ENCODE peak calls at places on chromosomes 7 and 10, in six cellular contexts. A is NCI-H1930; V is T1000; O is stromal cell of bone marrow; N is stimulated activated CD4-positive, alpha-beta T cell treated with anti-CD3 and anti-CD28 coated beads, Interleukin-4, amount 100 ng/mL, for 1 hour; H is kidney epithelial cell. Y is an unnamed sample.

GRCh38 chr7:54992876-54993490 is 25.8 kb upstream of the EGFR start:
- DNase-seq in A (no peak), V (no peak), O (no peak), N (no peak), H (no peak), Y (no peak)

GRCh38 chr10:14838582-14839304 is 637 bp downstream of the HSPA14 start:
- DNase-seq in A (no peak), V (peak; percentile 79), O (no peak), N (peak; percentile 23), H (no peak), Y (peak; percentile 8)

GRCh38 chr7:130891254-130892094 is 157.5 kb upstream of the KLF14 start:
- DNase-seq in A (no peak), V (peak; percentile 43), O (peak; percentile 98), N (no peak), H (no peak), Y (no peak)

GRCh38 chr7:120877706-120878105 is 19.8 kb upstream of the TSPAN12 start:
- DNase-seq in A (no peak), V (no peak), O (no peak), N (no peak), H (no peak), Y (no peak)

GRCh38 chr10:13536674-13537366 is 8.0 kb upstream of the BEND7 start:
- DNase-seq in A (peak; percentile 35), V (no peak), O (no peak), N (peak; percentile 7), H (peak; percentile 29), Y (no peak)

GRCh38 chr10:122632031-122632430 is 67.6 kb downstream of the C10orf120 start:
- DNase-seq in A (no peak), V (no peak), O (no peak), N (no peak), H (no peak), Y (no peak)

GRCh38 chr7:77454802-77455201 is 38.7 kb upstream of the GSAP start:
- DNase-seq in A (no peak), V (no peak), O (no peak), N (no peak), H (no peak), Y (no peak)

GRCh38 chr7:150586068-150586777 is 19.0 kb downstream of the GIMAP4 start:
- DNase-seq in A (no peak), V (no peak), O (no peak), N (no peak), H (no peak), Y (no peak)

GRCh38 chr7:36667007-36667406 is 57.3 kb downstream of the AOAH start:
- DNase-seq in A (peak; percentile 12), V (no peak), O (no peak), N (no peak), H (no peak), Y (no peak)

GRCh38 chr7:1611708-1612241 is 41.9 kb upstream of the PSMG3 start:
- DNase-seq in A (no peak), V (no peak), O (peak; percentile 62), N (no peak), H (peak; percentile 72), Y (no peak)

GRCh38 chr10:7362451-7362850 is 48.4 kb downstream of the SFMBT2 start:
- DNase-seq in A (no peak), V (no peak), O (no peak), N (no peak), H (no peak), Y (no peak)

GRCh38 chr10:13143761-13144160 is 17.6 kb upstream of the MCM10 start:
- DNase-seq in A (no peak), V (no peak), O (no peak), N (no peak), H (no peak), Y (no peak)

GRCh38 chr10:48814933-48815332 is 124.7 kb downstream of the LRRC18 start:
- DNase-seq in A (no peak), V (no peak), O (no peak), N (no peak), H (no peak), Y (no peak)

GRCh38 chr7:134533288-134533771 is 6.0 kb downstream of the AKR1B10 start:
- DNase-seq in A (no peak), V (no peak), O (no peak), N (no peak), H (no peak), Y (no peak)

GRCh38 chr7:25726682-25727357 is 425.2 kb upstream of the NFE2L3 start:
- DNase-seq in A (no peak), V (no peak), O (no peak), N (no peak), H (no peak), Y (no peak)

GRCh38 chr10:123665371-123666286 is 526 bp upstream of the GPR26 start:
- DNase-seq in A (no peak), V (no peak), O (no peak), N (no peak), H (no peak), Y (no peak)

GRCh38 chr7:100888529-100888987 is 957 bp downstream of the UFSP1 start:
- DNase-seq in A (no peak), V (no peak), O (no peak), N (no peak), H (no peak), Y (no peak)

GRCh38 chr10:96960872-96961271 is 128.8 kb downstream of the LCOR start:
- DNase-seq in A (no peak), V (no peak), O (peak; percentile 22), N (no peak), H (no peak), Y (no peak)

GRCh38 chr10:113222207-113222606 is 272.2 kb downstream of the TCF7L2 start:
- DNase-seq in A (no peak), V (no peak), O (no peak), N (no peak), H (no peak), Y (no peak)

GRCh38 chr7:28062197-28062988 is 118.2 kb downstream of the JAZF1 start:
- DNase-seq in A (peak; percentile 88), V (peak; percentile 21), O (no peak), N (peak; percentile 50), H (no peak), Y (no peak)

GRCh38 chr10:73650537-73651331 is 5.1 kb downstream of the SYNPO2L start:
- DNase-seq in A (no peak), V (no peak), O (peak; percentile 10), N (no peak), H (no peak), Y (no peak)

GRCh38 chr7:150940446-150941102 is 37.5 kb downstream of the KCNH2 start:
- DNase-seq in A (no peak), V (no peak), O (no peak), N (no peak), H (no peak), Y (no peak)